ENCODE peak calls at places on chromosomes 16 and 17, in five cellular contexts. U, V, A, F and G are unnamed samples.

GRCh38 chr17:57034807-57035754 is 50.0 kb upstream of the AKAP1 start:
- DNase-seq in U (no peak), V (no peak), A (no peak), F (peak), G (peak)

GRCh38 chr16:80369559-80369958 is 171.2 kb upstream of the DYNLRB2 start:
- DNase-seq in U (no peak), V (peak), A (no peak), F (peak), G (peak)

GRCh38 chr16:3980311-3981111 is 100.0 kb upstream of the CREBBP start:
- DNase-seq in U (no peak), V (no peak), A (no peak), F (no peak), G (no peak)

GRCh38 chr16:82888616-82889015 is 261.8 kb downstream of the CDH13 start:
- DNase-seq in U (no peak), V (no peak), A (no peak), F (no peak), G (no peak)

GRCh38 chr16:58494981-58495860 is 4.7 kb upstream of the NDRG4 start:
- DNase-seq in U (peak), V (peak), A (peak), F (peak), G (peak)

GRCh38 chr17:21379080-21379711 is 3.0 kb downstream of the KCNJ12 start:
- DNase-seq in U (no peak), V (no peak), A (no peak), F (peak), G (peak)

GRCh38 chr17:60087882-60088669 is 9.4 kb upstream of the HEATR6 start:
- DNase-seq in U (no peak), V (peak), A (no peak), F (peak), G (peak)

GRCh38 chr16:85057212-85057889 is 29.8 kb downstream of the KIAA0513 start:
- DNase-seq in U (no peak), V (peak), A (no peak), F (no peak), G (peak)

GRCh38 chr16:1981972-1982574 is 804 bp upstream of the NOXO1 start:
- DNase-seq in U (no peak), V (no peak), A (no peak), F (peak), G (no peak)

GRCh38 chr16:19177111-19177747 is 9.2 kb downstream of the SYT17 start:
- DNase-seq in U (no peak), V (no peak), A (no peak), F (no peak), G (no peak)

GRCh38 chr16:11602321-11602720 is 15.6 kb upstream of the LITAF start:
- DNase-seq in U (no peak), V (no peak), A (no peak), F (no peak), G (no peak)

GRCh38 chr16:11601911-11602310 is 15.2 kb upstream of the LITAF start:
- DNase-seq in U (no peak), V (no peak), A (no peak), F (no peak), G (no peak)

GRCh38 chr16:11605564-11605886 is 18.8 kb upstream of the LITAF start:
- DNase-seq in U (no peak), V (no peak), A (no peak), F (no peak), G (no peak)

GRCh38 chr16:11603331-11603750 is 16.6 kb upstream of the LITAF start:
- DNase-seq in U (no peak), V (no peak), A (no peak), F (no peak), G (no peak)

GRCh38 chr16:11604783-11605563 is 18.3 kb upstream of the LITAF start:
- DNase-seq in U (no peak), V (no peak), A (no peak), F (peak), G (no peak)
- TF ChIP-seq EP300 in U (no peak), V (no peak), A (peak), F (peak), G (peak)

GRCh38 chr16:55968221-55968620 is 93.0 kb upstream of the CES5A start:
- DNase-seq in U (no peak), V (no peak), A (no peak), F (no peak), G (no peak)
- TF ChIP-seq EP300 in U (no peak), V (no peak), A (no peak), F (no peak), G (no peak)

GRCh38 chr17:27986805-27987684 is 55.4 kb upstream of the NLK start:
- DNase-seq in U (no peak), V (no peak), A (no peak), F (no peak), G (no peak)
- TF ChIP-seq EP300 in U (no peak), V (no peak), A (peak), F (no peak), G (no peak)

DNA sequence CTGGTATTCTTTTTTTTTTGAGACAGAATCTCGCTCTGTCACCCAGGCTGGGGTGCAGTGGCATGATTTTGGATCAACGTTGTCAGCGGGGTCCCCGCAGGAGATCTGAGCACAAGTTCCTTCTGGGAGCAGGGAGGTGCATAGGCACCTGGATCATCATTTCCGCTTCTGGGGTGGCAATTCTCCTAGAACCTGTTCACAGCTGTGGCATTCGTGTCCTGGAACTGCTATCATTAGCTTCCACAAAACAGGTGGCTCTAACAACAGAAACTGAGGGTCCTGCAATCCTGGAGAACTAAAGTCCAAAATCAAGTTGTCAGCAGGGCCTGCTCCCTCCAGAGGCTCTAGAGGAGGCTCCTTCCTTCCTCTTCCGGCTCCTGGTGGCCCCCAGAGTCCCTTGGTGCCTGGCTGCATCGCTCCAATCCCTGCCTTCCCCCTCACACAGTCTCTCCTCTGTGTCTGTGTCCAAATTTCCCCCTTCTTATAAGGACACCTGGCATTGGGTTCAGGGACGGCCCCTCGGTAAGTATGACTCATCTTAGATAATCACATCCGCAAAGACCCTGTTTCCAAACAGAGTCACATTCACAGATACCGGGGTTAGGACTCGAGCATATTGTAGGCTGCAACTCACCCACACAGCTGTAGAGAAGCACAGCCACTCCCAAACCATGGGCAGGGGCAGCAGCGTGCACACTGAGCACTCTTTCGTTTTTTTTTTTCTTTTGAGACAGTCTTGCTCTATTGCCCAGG is 43.5 kb upstream of the KLHDC4 start:
- DNase-seq in U (peak), V (no peak), A (no peak), F (peak), G (no peak)
- TF ChIP-seq EP300 in U (peak), V (no peak), A (no peak), F (no peak), G (no peak)

DNA sequence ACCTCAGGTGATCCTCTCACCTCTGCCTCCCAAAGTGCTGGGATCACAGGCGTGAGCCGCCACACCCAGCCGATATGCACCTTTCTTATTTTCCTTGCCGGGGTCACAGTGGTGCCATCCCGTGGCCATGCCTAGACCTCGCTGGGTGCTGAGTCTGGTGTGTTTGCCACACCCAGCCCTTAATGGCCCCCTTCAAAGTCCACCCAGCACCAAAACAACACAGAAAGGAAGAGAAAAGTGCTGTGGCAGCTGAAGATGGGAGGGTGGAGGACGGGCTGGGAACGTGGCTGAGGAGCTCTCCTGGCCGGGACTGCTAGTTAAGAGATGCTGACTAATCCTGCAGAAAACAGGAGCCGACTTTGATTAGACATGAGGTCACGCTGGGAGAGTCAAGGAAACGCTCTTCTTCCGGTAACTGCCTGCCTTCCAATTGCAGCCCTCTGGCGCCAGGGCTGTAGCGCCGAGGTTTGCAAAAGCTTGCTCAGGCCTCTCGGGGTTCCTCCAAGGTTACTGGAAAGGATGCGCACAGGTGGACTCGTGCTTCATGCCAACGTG is 10.9 kb downstream of the SLC43A2 start:
- DNase-seq in U (no peak), V (peak), A (no peak), F (peak), G (peak)
- TF ChIP-seq EP300 in U (no peak), V (no peak), A (peak), F (no peak), G (no peak)

GRCh38 chr17:67160791-67161190 is 84.2 kb downstream of the HELZ start:
- DNase-seq in U (no peak), V (no peak), A (no peak), F (no peak), G (no peak)

GRCh38 chr17:67156269-67157199 is 88.5 kb downstream of the HELZ start:
- DNase-seq in U (no peak), V (no peak), A (no peak), F (no peak), G (no peak)

GRCh38 chr17:67161573-67161972 is 83.4 kb downstream of the HELZ start:
- DNase-seq in U (no peak), V (no peak), A (no peak), F (no peak), G (no peak)

GRCh38 chr17:67162771-67163170 is 82.2 kb downstream of the HELZ start:
- DNase-seq in U (no peak), V (no peak), A (no peak), F (no peak), G (no peak)

GRCh38 chr17:67157732-67158639 is 87.0 kb downstream of the HELZ start:
- DNase-seq in U (peak), V (peak), A (no peak), F (no peak), G (no peak)
- TF ChIP-seq EP300 in U (no peak), V (no peak), A (no peak), F (no peak), G (no peak)

DNA sequence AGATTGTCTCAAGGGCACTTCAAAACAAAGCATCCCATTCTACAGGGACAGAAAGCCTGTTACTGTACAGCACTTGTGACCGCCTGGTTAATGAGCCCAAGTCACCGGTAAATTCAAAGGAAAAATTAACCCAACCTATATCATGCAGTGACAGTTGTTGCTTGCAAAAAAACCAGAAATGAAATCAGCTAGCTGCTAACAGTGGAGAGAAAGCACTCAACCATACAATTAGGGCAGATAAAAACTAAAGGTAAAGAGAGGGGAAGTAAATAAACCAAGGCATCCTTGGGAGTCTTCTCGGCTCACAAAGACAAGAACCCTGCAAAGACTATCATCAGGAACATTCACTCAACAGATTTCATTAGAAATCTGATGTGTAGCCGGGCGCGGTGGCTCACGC is 5.9 kb downstream of the RETREG3 start:
- DNase-seq in U (no peak), V (no peak), A (no peak), F (no peak), G (no peak)
- TF ChIP-seq EP300 in U (no peak), V (no peak), A (no peak), F (no peak), G (no peak)

GRCh38 chr17:80100035-80100323 is 1.4 kb upstream of the GAA start:
- DNase-seq in U (no peak), V (no peak), A (no peak), F (no peak), G (no peak)

GRCh38 chr17:80099291-80100034 is 1.9 kb upstream of the GAA start:
- DNase-seq in U (no peak), V (no peak), A (no peak), F (no peak), G (no peak)

GRCh38 chr17:80101946-80102706 is 745 bp downstream of the GAA start:
- DNase-seq in U (no peak), V (peak), A (no peak), F (no peak), G (no peak)

GRCh38 chr17:80103061-80103481 is 1.7 kb downstream of the GAA start:
- DNase-seq in U (no peak), V (no peak), A (no peak), F (no peak), G (no peak)

GRCh38 chr17:80101160-80101945 is at the start of gene GAA:
- DNase-seq in U (peak), V (peak), A (peak), F (peak), G (peak)
- TF ChIP-seq EP300 in U (no peak), V (no peak), A (peak), F (no peak), G (no peak)